ENCODE peak calls at places on chromosomes 11 and 22, in five cellular contexts. One of them, this sample, is unnamed.

GRCh38 chr22:37999236-37999635 is 14.9 kb upstream of the SOX10 start:
- DNase-seq in RPMI8226: peak
- DNase-seq in neuronal stem cell: no peak
- DNase-seq in Calu3: peak
- DNase-seq in pancreas: no peak
- DNase-seq in this sample: no peak

GRCh38 chr11:1837171-1838076 is 1.4 kb upstream of the TNNI2 start:
- DNase-seq in RPMI8226: peak
- DNase-seq in pancreas: peak
- DNase-seq in Calu3: peak
- DNase-seq in neuronal stem cell: peak
- DNase-seq in this sample: peak

GRCh38 chr11:1438261-1438966 is 48.2 kb downstream of the MOB2 start:
- DNase-seq in pancreas: no peak
- DNase-seq in neuronal stem cell: no peak
- DNase-seq in Calu3: no peak
- DNase-seq in RPMI8226: no peak
- DNase-seq in this sample: no peak

GRCh38 chr11:27626269-27626937 is 73.9 kb downstream of the BDNF start:
- DNase-seq in Calu3: no peak
- DNase-seq in pancreas: no peak
- DNase-seq in RPMI8226: no peak
- DNase-seq in neuronal stem cell: no peak
- DNase-seq in this sample: no peak

GRCh38 chr22:38314992-38315800 is 2.0 kb downstream of the CSNK1E start:
- DNase-seq in Calu3: no peak
- DNase-seq in neuronal stem cell: no peak
- DNase-seq in RPMI8226: peak
- DNase-seq in pancreas: no peak
- DNase-seq in this sample: no peak

GRCh38 chr22:36470162-36470993 is 11.1 kb downstream of the TXN2 start:
- DNase-seq in pancreas: peak
- DNase-seq in Calu3: peak
- DNase-seq in neuronal stem cell: peak
- DNase-seq in RPMI8226: peak
- DNase-seq in this sample: peak

GRCh38 chr11:120383518-120384155 is 47.4 kb downstream of the ARHGEF12 start:
- DNase-seq in Calu3: no peak
- DNase-seq in neuronal stem cell: no peak
- DNase-seq in pancreas: no peak
- DNase-seq in RPMI8226: no peak
- DNase-seq in this sample: no peak

GRCh38 chr11:121890377-121890776 is 225.6 kb downstream of the BLID start:
- DNase-seq in pancreas: no peak
- DNase-seq in Calu3: no peak
- DNase-seq in RPMI8226: no peak
- DNase-seq in neuronal stem cell: no peak
- DNase-seq in this sample: no peak

GRCh38 chr11:135001581-135001980 is 589.5 kb upstream of the B3GAT1 start:
- DNase-seq in RPMI8226: no peak
- DNase-seq in pancreas: no peak
- DNase-seq in neuronal stem cell: no peak
- DNase-seq in Calu3: no peak
- DNase-seq in this sample: no peak